ENCODE peak calls at places on chromosomes 7 and 10, in six cellular contexts. H, E, X, L, V and Z are unnamed samples. For H3K4me1, the result is how much of the 10 kb centered on the place peaks cover.

GRCh38 chr7:99393363-99394187 is 14.8 kb downstream of the PDAP1 start:
- DNase-seq in H (peak), V (no peak), X (peak), L (peak), E (peak), Z (no peak)

GRCh38 chr7:44309271-44310091 is 15.9 kb downstream of the CAMK2B start:
- DNase-seq in V (no peak), E (peak), H (peak), L (peak), X (peak), Z (peak)

GRCh38 chr7:107147464-107148214 is 21.2 kb upstream of the HBP1 start:
- DNase-seq in X (peak), V (no peak), L (peak), H (peak), E (no peak), Z (no peak)

GRCh38 chr10:124743188-124744046 is 761 bp downstream of the FAM53B start:
- DNase-seq in H (peak), L (peak), V (no peak), E (peak), X (peak), Z (no peak)

GRCh38 chr10:14573666-14574261 is 200.9 kb downstream of the FAM107B start:
- DNase-seq in E (no peak), V (no peak), H (no peak), X (no peak), L (no peak), Z (no peak)

GRCh38 chr7:16428672-16429071 is 7.3 kb upstream of the CRPPA start:
- DNase-seq in E (no peak), V (no peak), H (no peak), X (no peak), L (no peak), Z (no peak)

GRCh38 chr7:70294512-70294911 is 696.2 kb downstream of the AUTS2 start:
- DNase-seq in E (no peak), L (no peak), H (no peak), X (no peak), V (no peak), Z (no peak)

GRCh38 chr7:44189286-44189992 is at the start of gene GCK:
- DNase-seq in V (no peak), L (peak), E (no peak), X (peak), H (no peak), Z (no peak)

GRCh38 chr7:6590645-6591110 is 857 bp downstream of the INTS15 start:
- DNase-seq in E (no peak), V (no peak), X (peak), H (no peak), L (no peak), Z (no peak)

GRCh38 chr7:73903321-73904218 is 42.6 kb downstream of the TMEM270 start:
- DNase-seq in X (no peak), E (no peak), L (no peak), H (no peak), V (no peak), Z (no peak)

GRCh38 chr10:62054825-62055224 is 153.3 kb downstream of the ARID5B start:
- DNase-seq in X (no peak), V (no peak), E (no peak), L (no peak), H (no peak), Z (no peak)
- H3K4me3 ChIP-seq in X (no peak), V (peak), E (no peak), L (no peak), H (peak), Z (no peak)

GRCh38 chr7:68694656-68695055 is 903.6 kb upstream of the AUTS2 start:
- DNase-seq in E (no peak), X (no peak), V (no peak), L (no peak), H (peak), Z (no peak)
- H3K27ac ChIP-seq in E (no peak), X (no peak), V (no peak), L (no peak), H (no peak), Z (no peak)

DNA sequence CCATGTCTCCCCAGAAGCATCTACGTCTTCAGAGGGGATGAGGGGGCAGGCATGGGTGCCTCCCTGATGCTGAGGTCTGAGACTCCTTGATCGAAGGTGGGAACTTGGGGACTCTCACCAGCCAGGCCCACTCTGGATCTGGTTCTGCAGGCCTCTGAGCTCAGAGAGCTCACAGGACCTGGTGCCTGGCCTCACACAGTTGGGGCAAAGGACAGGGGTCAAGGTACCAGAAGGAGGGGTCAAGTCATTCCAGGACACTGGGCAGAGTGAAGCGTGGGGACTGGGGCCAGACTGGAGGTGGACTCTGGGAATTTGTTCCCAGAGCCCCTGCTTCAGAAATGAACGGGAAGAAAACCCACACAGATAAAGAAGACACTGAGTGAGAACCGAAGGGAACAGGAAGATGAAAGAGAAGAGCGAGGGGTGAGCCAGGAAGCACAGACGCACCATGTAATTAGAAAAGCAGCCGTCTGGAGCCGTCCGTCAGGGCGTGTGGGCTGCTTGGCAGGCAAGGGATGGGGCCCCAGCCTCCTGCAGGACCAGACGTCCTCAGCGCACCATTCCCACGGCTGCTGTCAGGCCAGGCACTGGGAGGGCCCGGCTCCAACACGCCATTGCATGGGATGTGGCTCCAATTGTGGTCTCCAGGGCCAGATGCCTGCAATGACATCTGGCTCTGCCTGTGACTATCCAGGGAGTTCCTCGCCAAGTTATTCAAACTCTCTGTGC is 47.7 kb downstream of the ZCCHC24 start:
- DNase-seq in L (no peak), X (no peak), H (no peak), V (no peak), E (peak), Z (no peak)
- H3K4me1 ChIP-seq in L (under half), X (under half), H (under half), V (under half), E (under half), Z (under half)

DNA sequence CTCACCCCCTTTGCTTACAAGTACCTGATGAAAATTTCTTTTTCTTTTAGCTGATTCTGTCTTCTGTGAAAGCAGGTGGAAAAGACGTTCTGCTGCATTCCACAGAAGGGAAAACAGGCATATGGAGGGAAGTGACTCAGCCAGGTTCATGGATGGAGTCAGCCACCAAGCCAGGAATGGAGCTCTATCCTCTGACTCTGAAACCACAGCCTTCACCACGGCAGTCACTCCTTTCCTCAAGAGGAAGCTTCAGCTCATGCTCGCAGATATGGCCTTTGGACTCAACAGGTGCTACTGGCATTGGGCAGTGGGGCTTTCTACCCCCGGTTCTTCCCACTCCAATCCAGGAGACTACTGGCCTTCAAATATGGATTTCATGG is 11.5 kb upstream of the PLAU start:
- DNase-seq in E (no peak), L (peak), H (no peak), V (no peak), X (peak), Z (no peak)
- H3K4me3 ChIP-seq in E (no peak), L (no peak), H (no peak), V (no peak), X (no peak), Z (no peak)

GRCh38 chr10:31660301-31660700 is 268.3 kb downstream of the ARHGAP12 start:
- DNase-seq in L (no peak), V (no peak), X (no peak), E (no peak), H (no peak), Z (no peak)

GRCh38 chr10:31659665-31660064 is 269.0 kb downstream of the ARHGAP12 start:
- DNase-seq in X (peak), E (no peak), L (no peak), H (no peak), V (no peak), Z (no peak)

GRCh38 chr10:31652038-31652437 is 276.6 kb downstream of the ARHGAP12 start:
- DNase-seq in E (no peak), V (no peak), H (no peak), X (no peak), L (no peak), Z (no peak)

GRCh38 chr10:31656820-31657470 is 271.7 kb downstream of the ARHGAP12 start:
- DNase-seq in X (no peak), L (no peak), H (no peak), E (no peak), V (no peak), Z (no peak)

DNA sequence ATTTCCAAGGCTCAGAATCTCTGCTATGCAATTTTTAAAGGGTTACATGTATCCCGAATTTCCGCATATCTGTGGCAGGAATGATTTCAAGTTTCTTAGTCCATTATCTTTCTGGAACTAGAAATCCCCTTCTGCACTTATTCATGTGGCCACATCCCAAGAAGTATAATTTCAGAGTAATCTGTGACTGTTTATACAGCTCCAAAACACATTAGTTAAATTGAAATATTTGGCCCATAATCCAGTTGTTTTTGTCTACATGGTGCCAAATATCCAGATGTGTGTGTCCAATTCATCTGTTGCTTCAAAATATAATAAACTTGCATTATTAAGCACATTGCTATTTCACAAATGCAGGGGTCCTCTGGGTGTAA is 271.2 kb downstream of the ARHGAP12 start:
- DNase-seq in X (no peak), V (no peak), E (no peak), H (no peak), L (no peak), Z (no peak)
- H3K27ac ChIP-seq in X (no peak), V (no peak), E (no peak), H (no peak), L (no peak), Z (no peak)